ENCODE peak calls at places on chromosomes 11 and 22, in nine cellular contexts. One of them, this sample, is unnamed.
A peak's percentile ranks its signal among the peaks of the same experiment; 100 is the strongest.

GRCh38 chr11:1105183-1105565 is 30.5 kb downstream of the MUC2 start:
- DNase-seq in endodermal cell: no peak
- DNase-seq in fibroblast of mammary gland: no peak
- DNase-seq in Calu3: no peak
- DNase-seq in glutamatergic neuron: no peak
- DNase-seq in HFF-Myc: no peak
- DNase-seq in uterus: no peak
- DNase-seq in ascending aorta: no peak
- DNase-seq in HFFc6: no peak
- DNase-seq in this sample: no peak

GRCh38 chr11:126430581-126431320 is 75.3 kb downstream of the ST3GAL4 start:
- DNase-seq in HFF-Myc: no peak
- DNase-seq in glutamatergic neuron: no peak
- DNase-seq in endodermal cell: no peak
- DNase-seq in uterus: no peak
- DNase-seq in ascending aorta: no peak
- DNase-seq in HFFc6: no peak
- DNase-seq in Calu3: no peak
- DNase-seq in fibroblast of mammary gland: peak; percentile 40
- DNase-seq in this sample: no peak

GRCh38 chr22:46758098-46758497 is 4.4 kb upstream of the TBC1D22A start:
- DNase-seq in Calu3: no peak
- DNase-seq in HFFc6: no peak
- DNase-seq in uterus: no peak
- DNase-seq in endodermal cell: no peak
- DNase-seq in ascending aorta: no peak
- DNase-seq in HFF-Myc: no peak
- DNase-seq in glutamatergic neuron: no peak
- DNase-seq in fibroblast of mammary gland: no peak
- DNase-seq in this sample: no peak

GRCh38 chr11:77322506-77322905 is 21.0 kb upstream of the GDPD4 start:
- DNase-seq in Calu3: no peak
- DNase-seq in glutamatergic neuron: no peak
- DNase-seq in ascending aorta: no peak
- DNase-seq in fibroblast of mammary gland: peak; percentile 93
- DNase-seq in HFFc6: peak; percentile 46
- DNase-seq in HFF-Myc: no peak
- DNase-seq in endodermal cell: no peak
- DNase-seq in uterus: no peak
- DNase-seq in this sample: no peak

GRCh38 chr22:43434601-43435311 is 22.9 kb downstream of the MPPED1 start:
- DNase-seq in Calu3: no peak
- DNase-seq in HFF-Myc: no peak
- DNase-seq in endodermal cell: no peak
- DNase-seq in HFFc6: no peak
- DNase-seq in uterus: no peak
- DNase-seq in fibroblast of mammary gland: no peak
- DNase-seq in ascending aorta: no peak
- DNase-seq in glutamatergic neuron: no peak
- DNase-seq in this sample: no peak

GRCh38 chr11:118998388-118998717 is 415 bp downstream of the CENATAC start:
- DNase-seq in glutamatergic neuron: no peak
- DNase-seq in HFF-Myc: no peak
- DNase-seq in endodermal cell: no peak
- DNase-seq in Calu3: peak; percentile 10
- DNase-seq in ascending aorta: no peak
- DNase-seq in HFFc6: no peak
- DNase-seq in fibroblast of mammary gland: no peak
- DNase-seq in uterus: no peak
- DNase-seq in this sample: no peak

GRCh38 chr11:1260620-1261019 is 37.8 kb downstream of the MUC5B start:
- DNase-seq in HFFc6: no peak
- DNase-seq in fibroblast of mammary gland: no peak
- DNase-seq in HFF-Myc: no peak
- DNase-seq in uterus: no peak
- DNase-seq in Calu3: no peak
- DNase-seq in endodermal cell: no peak
- DNase-seq in ascending aorta: no peak
- DNase-seq in glutamatergic neuron: peak; percentile 15
- DNase-seq in this sample: no peak

GRCh38 chr22:33922268-33922667 is 2.0 kb upstream of the LARGE1 start:
- DNase-seq in HFFc6: no peak
- DNase-seq in ascending aorta: no peak
- DNase-seq in uterus: peak; percentile 51
- DNase-seq in Calu3: peak; percentile 13
- DNase-seq in glutamatergic neuron: peak; percentile 62
- DNase-seq in fibroblast of mammary gland: peak; percentile 9
- DNase-seq in HFF-Myc: no peak
- DNase-seq in endodermal cell: peak; percentile 85
- DNase-seq in this sample: peak; percentile 72

GRCh38 chr22:48631288-48631687 is 1196.4 kb downstream of the BRD1 start:
- DNase-seq in fibroblast of mammary gland: no peak
- DNase-seq in ascending aorta: no peak
- DNase-seq in HFFc6: no peak
- DNase-seq in Calu3: no peak
- DNase-seq in HFF-Myc: no peak
- DNase-seq in endodermal cell: no peak
- DNase-seq in glutamatergic neuron: no peak
- DNase-seq in uterus: no peak
- DNase-seq in this sample: no peak

GRCh38 chr11:121112498-121113455 is 11.7 kb downstream of the TECTA start:
- DNase-seq in ascending aorta: no peak
- DNase-seq in fibroblast of mammary gland: peak; percentile 71
- DNase-seq in uterus: peak; percentile 57
- DNase-seq in Calu3: peak; percentile 42
- DNase-seq in endodermal cell: peak; percentile 88
- DNase-seq in glutamatergic neuron: peak; percentile 65
- DNase-seq in HFF-Myc: peak; percentile 40
- DNase-seq in HFFc6: peak; percentile 76
- DNase-seq in this sample: peak; percentile 54

GRCh38 chr11:94521684-94522083 is 9.4 kb downstream of the C11orf97 start:
- DNase-seq in Calu3: no peak
- DNase-seq in HFF-Myc: no peak
- DNase-seq in glutamatergic neuron: no peak
- DNase-seq in uterus: no peak
- DNase-seq in ascending aorta: no peak
- DNase-seq in fibroblast of mammary gland: peak; percentile 40
- DNase-seq in endodermal cell: no peak
- DNase-seq in HFFc6: peak; percentile 32
- DNase-seq in this sample: no peak

GRCh38 chr11:102155676-102156075 is 45.4 kb downstream of the YAP1 start:
- DNase-seq in ascending aorta: no peak
- DNase-seq in glutamatergic neuron: no peak
- DNase-seq in fibroblast of mammary gland: no peak
- DNase-seq in Calu3: no peak
- DNase-seq in endodermal cell: no peak
- DNase-seq in HFFc6: no peak
- DNase-seq in HFF-Myc: no peak
- DNase-seq in uterus: no peak
- DNase-seq in this sample: no peak

GRCh38 chr11:3153291-3153861 is 11.7 kb downstream of the OSBPL5 start:
- DNase-seq in endodermal cell: no peak
- DNase-seq in Calu3: no peak
- DNase-seq in fibroblast of mammary gland: peak; percentile 96
- DNase-seq in ascending aorta: peak; percentile 57
- DNase-seq in HFF-Myc: no peak
- DNase-seq in HFFc6: peak; percentile 72
- DNase-seq in uterus: peak; percentile 67
- DNase-seq in glutamatergic neuron: peak; percentile 16
- DNase-seq in this sample: no peak

GRCh38 chr11:47606731-47607130 is 12.5 kb upstream of the C1QTNF4 start:
- DNase-seq in ascending aorta: no peak
- DNase-seq in uterus: no peak
- DNase-seq in endodermal cell: peak; percentile 68
- DNase-seq in fibroblast of mammary gland: peak; percentile 89
- DNase-seq in glutamatergic neuron: no peak
- DNase-seq in Calu3: no peak
- DNase-seq in HFFc6: no peak
- DNase-seq in HFF-Myc: no peak
- DNase-seq in this sample: peak; percentile 33

GRCh38 chr11:133383689-133384088 is 148.6 kb downstream of the OPCML start:
- DNase-seq in HFFc6: no peak
- DNase-seq in uterus: no peak
- DNase-seq in fibroblast of mammary gland: no peak
- DNase-seq in Calu3: no peak
- DNase-seq in glutamatergic neuron: no peak
- DNase-seq in HFF-Myc: no peak
- DNase-seq in endodermal cell: no peak
- DNase-seq in ascending aorta: no peak
- DNase-seq in this sample: no peak

GRCh38 chr22:41992496-41992895 is 6.1 kb upstream of the WBP2NL start:
- DNase-seq in endodermal cell: no peak
- DNase-seq in fibroblast of mammary gland: no peak
- DNase-seq in Calu3: no peak
- DNase-seq in HFF-Myc: no peak
- DNase-seq in glutamatergic neuron: no peak
- DNase-seq in ascending aorta: no peak
- DNase-seq in HFFc6: no peak
- DNase-seq in uterus: no peak
- DNase-seq in this sample: no peak

GRCh38 chr11:36362902-36363301 is 66.8 kb downstream of the PRR5L start:
- DNase-seq in HFFc6: peak; percentile 78
- DNase-seq in uterus: no peak
- DNase-seq in Calu3: no peak
- DNase-seq in ascending aorta: no peak
- DNase-seq in fibroblast of mammary gland: peak; percentile 31
- DNase-seq in HFF-Myc: no peak
- DNase-seq in endodermal cell: no peak
- DNase-seq in glutamatergic neuron: no peak
- DNase-seq in this sample: no peak

GRCh38 chr22:36227396-36227795 is 11.9 kb downstream of the APOL2 start:
- DNase-seq in uterus: no peak
- DNase-seq in endodermal cell: no peak
- DNase-seq in glutamatergic neuron: no peak
- DNase-seq in HFF-Myc: no peak
- DNase-seq in HFFc6: no peak
- DNase-seq in ascending aorta: no peak
- DNase-seq in Calu3: no peak
- DNase-seq in fibroblast of mammary gland: no peak
- DNase-seq in this sample: no peak

GRCh38 chr11:121841487-121842167 is 274.4 kb downstream of the BLID start:
- DNase-seq in HFFc6: peak; percentile 57
- DNase-seq in HFF-Myc: peak; percentile 81
- DNase-seq in endodermal cell: no peak
- DNase-seq in Calu3: no peak
- DNase-seq in uterus: no peak
- DNase-seq in glutamatergic neuron: no peak
- DNase-seq in ascending aorta: no peak
- DNase-seq in fibroblast of mammary gland: peak; percentile 81
- DNase-seq in this sample: no peak

GRCh38 chr11:124865181-124865901 is at the start of gene ROBO3:
- DNase-seq in glutamatergic neuron: peak; percentile 34
- DNase-seq in HFFc6: no peak
- DNase-seq in endodermal cell: peak; percentile 68
- DNase-seq in ascending aorta: no peak
- DNase-seq in HFF-Myc: no peak
- DNase-seq in Calu3: no peak
- DNase-seq in uterus: no peak
- DNase-seq in fibroblast of mammary gland: no peak
- DNase-seq in this sample: no peak

GRCh38 chr11:45233804-45234170 is 52.4 kb downstream of the SYT13 start:
- DNase-seq in uterus: no peak
- DNase-seq in HFF-Myc: no peak
- DNase-seq in glutamatergic neuron: no peak
- DNase-seq in HFFc6: no peak
- DNase-seq in fibroblast of mammary gland: no peak
- DNase-seq in Calu3: no peak
- DNase-seq in endodermal cell: no peak
- DNase-seq in ascending aorta: no peak
- DNase-seq in this sample: no peak
- TF ChIP-seq CTCF in uterus: no peak
- TF ChIP-seq CTCF in HFF-Myc: no peak
- TF ChIP-seq CTCF in glutamatergic neuron: no peak
- TF ChIP-seq CTCF in HFFc6: no peak
- TF ChIP-seq CTCF in fibroblast of mammary gland: no peak
- TF ChIP-seq CTCF in Calu3: no peak
- TF ChIP-seq CTCF in endodermal cell: peak; percentile 8
- TF ChIP-seq CTCF in ascending aorta: no peak
- TF ChIP-seq CTCF in this sample: no peak

GRCh38 chr11:83801799-83802198 is 515.6 kb upstream of the CCDC90B start:
- DNase-seq in ascending aorta: no peak
- DNase-seq in fibroblast of mammary gland: no peak
- DNase-seq in uterus: no peak
- DNase-seq in glutamatergic neuron: no peak
- DNase-seq in HFFc6: no peak
- DNase-seq in endodermal cell: no peak
- DNase-seq in HFF-Myc: no peak
- DNase-seq in Calu3: no peak
- DNase-seq in this sample: no peak
- TF ChIP-seq CTCF in ascending aorta: no peak
- TF ChIP-seq CTCF in fibroblast of mammary gland: peak; percentile 32
- TF ChIP-seq CTCF in uterus: no peak
- TF ChIP-seq CTCF in glutamatergic neuron: no peak
- TF ChIP-seq CTCF in HFFc6: peak; percentile 56
- TF ChIP-seq CTCF in endodermal cell: peak; percentile 74
- TF ChIP-seq CTCF in HFF-Myc: peak; percentile 14
- TF ChIP-seq CTCF in Calu3: no peak
- TF ChIP-seq CTCF in this sample: peak; percentile 6

DNA sequence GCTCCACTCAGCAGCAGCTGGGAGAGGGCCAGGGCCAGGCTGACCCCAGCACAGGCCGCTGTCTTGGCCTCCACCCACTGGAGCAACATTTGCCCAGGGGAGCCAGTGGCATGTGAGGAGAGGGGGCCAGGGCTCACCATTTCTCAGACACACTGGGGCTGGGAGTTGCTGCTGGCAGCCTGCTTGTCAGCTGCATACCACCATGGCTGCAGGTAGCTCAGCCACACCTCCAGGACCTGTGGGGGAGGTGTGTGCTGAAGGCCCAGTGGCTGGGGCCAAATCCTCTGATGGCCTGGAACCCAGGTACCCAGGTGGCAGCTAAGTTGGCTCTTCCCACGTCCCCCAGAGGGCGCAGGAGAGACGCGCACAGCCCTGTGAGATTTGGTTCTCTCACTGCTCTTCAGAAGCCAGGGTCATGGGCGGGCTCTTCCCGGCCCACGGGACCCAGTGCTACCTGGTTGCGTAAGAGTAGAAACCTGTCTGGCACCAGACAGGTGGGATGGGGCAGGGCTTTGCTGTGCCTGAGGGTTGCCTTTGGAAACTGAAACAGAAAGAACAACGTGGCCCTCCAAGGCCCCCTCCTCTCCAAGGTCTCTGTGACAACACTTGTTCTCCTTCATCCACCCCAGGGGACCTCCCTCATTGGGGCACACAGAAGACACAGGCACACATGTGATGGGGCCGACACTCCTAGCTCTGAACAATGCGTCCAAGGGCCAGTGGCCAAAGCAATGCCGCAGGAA is 98.8 kb downstream of the MED15 start:
- DNase-seq in HFFc6: peak; percentile 37
- DNase-seq in uterus: no peak
- DNase-seq in Calu3: peak; percentile 86
- DNase-seq in endodermal cell: peak; percentile 97
- DNase-seq in HFF-Myc: no peak
- DNase-seq in fibroblast of mammary gland: peak; percentile 56
- DNase-seq in ascending aorta: no peak
- DNase-seq in glutamatergic neuron: peak; percentile 52
- DNase-seq in this sample: peak; percentile 63
- TF ChIP-seq CTCF in HFFc6: peak; percentile 80
- TF ChIP-seq CTCF in uterus: peak; percentile 30
- TF ChIP-seq CTCF in Calu3: peak; percentile 87
- TF ChIP-seq CTCF in endodermal cell: peak; percentile 97
- TF ChIP-seq CTCF in HFF-Myc: peak; percentile 77
- TF ChIP-seq CTCF in fibroblast of mammary gland: peak; percentile 63
- TF ChIP-seq CTCF in ascending aorta: peak; percentile 15
- TF ChIP-seq CTCF in glutamatergic neuron: peak; percentile 28
- TF ChIP-seq CTCF in this sample: peak; percentile 68

GRCh38 chr11:72730243-72730642 is 22.0 kb downstream of the ARAP1 start:
- DNase-seq in glutamatergic neuron: no peak
- DNase-seq in uterus: no peak
- DNase-seq in HFFc6: no peak
- DNase-seq in Calu3: no peak
- DNase-seq in endodermal cell: peak; percentile 78
- DNase-seq in ascending aorta: no peak
- DNase-seq in fibroblast of mammary gland: no peak
- DNase-seq in HFF-Myc: no peak
- DNase-seq in this sample: no peak
- TF ChIP-seq CTCF in glutamatergic neuron: no peak
- TF ChIP-seq CTCF in uterus: no peak
- TF ChIP-seq CTCF in HFFc6: no peak
- TF ChIP-seq CTCF in Calu3: no peak
- TF ChIP-seq CTCF in endodermal cell: no peak
- TF ChIP-seq CTCF in ascending aorta: no peak
- TF ChIP-seq CTCF in fibroblast of mammary gland: no peak
- TF ChIP-seq CTCF in HFF-Myc: no peak
- TF ChIP-seq CTCF in this sample: no peak